ENCODE peak calls at places on chromosomes 6 and 20, in six cellular contexts. One of them, this sample, is unnamed.

GRCh38 chr6:7025861-7026260 is 81.9 kb upstream of the RREB1 start:
- DNase-seq in GM23248: no peak
- DNase-seq in NCI-H345: no peak
- DNase-seq in fibroblast of lung: no peak
- DNase-seq in HTR-8/SVneo: no peak
- DNase-seq in stimulated activated CD4-positive, alpha-beta T cell treated with anti-CD3 and anti-CD28 coated beads, Interleukin-4, amount 100 ng/mL, for 24 hours: no peak
- DNase-seq in this sample: no peak

GRCh38 chr6:33010356-33010755 is 965 bp upstream of the HLA-DOA start:
- DNase-seq in HTR-8/SVneo: no peak
- DNase-seq in stimulated activated CD4-positive, alpha-beta T cell treated with anti-CD3 and anti-CD28 coated beads, Interleukin-4, amount 100 ng/mL, for 24 hours: no peak
- DNase-seq in NCI-H345: no peak
- DNase-seq in GM23248: no peak
- DNase-seq in fibroblast of lung: no peak
- DNase-seq in this sample: no peak

GRCh38 chr20:3613821-3614440 is 49.3 kb downstream of the GFRA4 start:
- DNase-seq in NCI-H345: no peak
- DNase-seq in stimulated activated CD4-positive, alpha-beta T cell treated with anti-CD3 and anti-CD28 coated beads, Interleukin-4, amount 100 ng/mL, for 24 hours: no peak
- DNase-seq in fibroblast of lung: peak
- DNase-seq in HTR-8/SVneo: no peak
- DNase-seq in GM23248: peak
- DNase-seq in this sample: no peak

GRCh38 chr6:149147191-149147590 is 170.3 kb upstream of the TAB2 start:
- DNase-seq in GM23248: peak
- DNase-seq in NCI-H345: no peak
- DNase-seq in HTR-8/SVneo: no peak
- DNase-seq in fibroblast of lung: no peak
- DNase-seq in stimulated activated CD4-positive, alpha-beta T cell treated with anti-CD3 and anti-CD28 coated beads, Interleukin-4, amount 100 ng/mL, for 24 hours: no peak
- DNase-seq in this sample: no peak

GRCh38 chr6:135181333-135182119 is 418 bp downstream of the MYB start:
- DNase-seq in HTR-8/SVneo: peak
- DNase-seq in fibroblast of lung: peak
- DNase-seq in GM23248: peak
- DNase-seq in NCI-H345: peak
- DNase-seq in stimulated activated CD4-positive, alpha-beta T cell treated with anti-CD3 and anti-CD28 coated beads, Interleukin-4, amount 100 ng/mL, for 24 hours: peak
- DNase-seq in this sample: no peak

GRCh38 chr6:154611847-154612246 is 101.4 kb upstream of the CNKSR3 start:
- DNase-seq in NCI-H345: no peak
- DNase-seq in fibroblast of lung: no peak
- DNase-seq in stimulated activated CD4-positive, alpha-beta T cell treated with anti-CD3 and anti-CD28 coated beads, Interleukin-4, amount 100 ng/mL, for 24 hours: no peak
- DNase-seq in GM23248: no peak
- DNase-seq in HTR-8/SVneo: no peak
- DNase-seq in this sample: no peak

GRCh38 chr6:152046118-152046517 is 238.6 kb downstream of the ESR1 start:
- DNase-seq in NCI-H345: no peak
- DNase-seq in stimulated activated CD4-positive, alpha-beta T cell treated with anti-CD3 and anti-CD28 coated beads, Interleukin-4, amount 100 ng/mL, for 24 hours: no peak
- DNase-seq in HTR-8/SVneo: no peak
- DNase-seq in fibroblast of lung: no peak
- DNase-seq in GM23248: no peak
- DNase-seq in this sample: no peak

GRCh38 chr6:24996145-24996836 is 60.5 kb upstream of the RIPOR2 start:
- DNase-seq in GM23248: no peak
- DNase-seq in fibroblast of lung: no peak
- DNase-seq in NCI-H345: no peak
- DNase-seq in HTR-8/SVneo: no peak
- DNase-seq in stimulated activated CD4-positive, alpha-beta T cell treated with anti-CD3 and anti-CD28 coated beads, Interleukin-4, amount 100 ng/mL, for 24 hours: no peak
- DNase-seq in this sample: no peak

GRCh38 chr6:16064687-16065086 is 64.2 kb upstream of the MYLIP start:
- DNase-seq in GM23248: no peak
- DNase-seq in stimulated activated CD4-positive, alpha-beta T cell treated with anti-CD3 and anti-CD28 coated beads, Interleukin-4, amount 100 ng/mL, for 24 hours: no peak
- DNase-seq in fibroblast of lung: no peak
- DNase-seq in NCI-H345: peak
- DNase-seq in HTR-8/SVneo: no peak
- DNase-seq in this sample: peak

GRCh38 chr6:36319436-36319762 is 17.3 kb downstream of the BNIP5 start:
- DNase-seq in NCI-H345: peak
- DNase-seq in stimulated activated CD4-positive, alpha-beta T cell treated with anti-CD3 and anti-CD28 coated beads, Interleukin-4, amount 100 ng/mL, for 24 hours: no peak
- DNase-seq in HTR-8/SVneo: no peak
- DNase-seq in GM23248: no peak
- DNase-seq in fibroblast of lung: no peak
- DNase-seq in this sample: no peak

GRCh38 chr6:110662468-110663211 is 152.6 kb downstream of the CDK19 start:
- DNase-seq in GM23248: peak
- DNase-seq in NCI-H345: no peak
- DNase-seq in stimulated activated CD4-positive, alpha-beta T cell treated with anti-CD3 and anti-CD28 coated beads, Interleukin-4, amount 100 ng/mL, for 24 hours: no peak
- DNase-seq in HTR-8/SVneo: no peak
- DNase-seq in fibroblast of lung: no peak
- DNase-seq in this sample: no peak

GRCh38 chr6:154513601-154514320 is 3.3 kb upstream of the CNKSR3 start:
- DNase-seq in GM23248: no peak
- DNase-seq in fibroblast of lung: no peak
- DNase-seq in NCI-H345: no peak
- DNase-seq in stimulated activated CD4-positive, alpha-beta T cell treated with anti-CD3 and anti-CD28 coated beads, Interleukin-4, amount 100 ng/mL, for 24 hours: no peak
- DNase-seq in HTR-8/SVneo: no peak
- DNase-seq in this sample: no peak

GRCh38 chr20:1438361-1438760 is 28.3 kb downstream of the NSFL1C start:
- DNase-seq in NCI-H345: no peak
- DNase-seq in GM23248: no peak
- DNase-seq in stimulated activated CD4-positive, alpha-beta T cell treated with anti-CD3 and anti-CD28 coated beads, Interleukin-4, amount 100 ng/mL, for 24 hours: no peak
- DNase-seq in HTR-8/SVneo: no peak
- DNase-seq in fibroblast of lung: no peak
- DNase-seq in this sample: no peak

GRCh38 chr6:56677559-56677958 is 34.9 kb upstream of the DST start:
- DNase-seq in GM23248: peak
- DNase-seq in fibroblast of lung: peak
- DNase-seq in NCI-H345: no peak
- DNase-seq in HTR-8/SVneo: no peak
- DNase-seq in stimulated activated CD4-positive, alpha-beta T cell treated with anti-CD3 and anti-CD28 coated beads, Interleukin-4, amount 100 ng/mL, for 24 hours: no peak
- DNase-seq in this sample: no peak

GRCh38 chr6:15987569-15987968 is 141.3 kb upstream of the MYLIP start:
- DNase-seq in HTR-8/SVneo: peak
- DNase-seq in fibroblast of lung: peak
- DNase-seq in NCI-H345: no peak
- DNase-seq in stimulated activated CD4-positive, alpha-beta T cell treated with anti-CD3 and anti-CD28 coated beads, Interleukin-4, amount 100 ng/mL, for 24 hours: no peak
- DNase-seq in GM23248: no peak
- DNase-seq in this sample: peak

GRCh38 chr20:16747291-16747811 is 807 bp upstream of the OTOR start:
- DNase-seq in fibroblast of lung: no peak
- DNase-seq in HTR-8/SVneo: no peak
- DNase-seq in stimulated activated CD4-positive, alpha-beta T cell treated with anti-CD3 and anti-CD28 coated beads, Interleukin-4, amount 100 ng/mL, for 24 hours: no peak
- DNase-seq in NCI-H345: peak
- DNase-seq in GM23248: no peak
- DNase-seq in this sample: no peak

GRCh38 chr20:53750827-53751393 is 157.3 kb upstream of the ZNF217 start:
- DNase-seq in HTR-8/SVneo: no peak
- DNase-seq in fibroblast of lung: peak
- DNase-seq in NCI-H345: no peak
- DNase-seq in stimulated activated CD4-positive, alpha-beta T cell treated with anti-CD3 and anti-CD28 coated beads, Interleukin-4, amount 100 ng/mL, for 24 hours: peak
- DNase-seq in GM23248: peak
- DNase-seq in this sample: no peak

GRCh38 chr6:137975058-137975940 is 108.2 kb downstream of the TNFAIP3 start:
- DNase-seq in HTR-8/SVneo: no peak
- DNase-seq in NCI-H345: no peak
- DNase-seq in GM23248: peak
- DNase-seq in fibroblast of lung: peak
- DNase-seq in stimulated activated CD4-positive, alpha-beta T cell treated with anti-CD3 and anti-CD28 coated beads, Interleukin-4, amount 100 ng/mL, for 24 hours: peak
- DNase-seq in this sample: no peak

GRCh38 chr20:58693226-58694006 is 816 bp downstream of the NPEPL1 start:
- DNase-seq in HTR-8/SVneo: no peak
- DNase-seq in fibroblast of lung: no peak
- DNase-seq in stimulated activated CD4-positive, alpha-beta T cell treated with anti-CD3 and anti-CD28 coated beads, Interleukin-4, amount 100 ng/mL, for 24 hours: no peak
- DNase-seq in GM23248: peak
- DNase-seq in NCI-H345: no peak
- DNase-seq in this sample: peak

GRCh38 chr20:17619351-17620093 is 49.6 kb downstream of the DSTN start:
- DNase-seq in NCI-H345: no peak
- DNase-seq in fibroblast of lung: no peak
- DNase-seq in HTR-8/SVneo: no peak
- DNase-seq in stimulated activated CD4-positive, alpha-beta T cell treated with anti-CD3 and anti-CD28 coated beads, Interleukin-4, amount 100 ng/mL, for 24 hours: no peak
- DNase-seq in GM23248: no peak
- DNase-seq in this sample: no peak

GRCh38 chr6:126015869-126016268 is 29.5 kb downstream of the TRMT11 start:
- DNase-seq in NCI-H345: no peak
- DNase-seq in HTR-8/SVneo: no peak
- DNase-seq in fibroblast of lung: peak
- DNase-seq in stimulated activated CD4-positive, alpha-beta T cell treated with anti-CD3 and anti-CD28 coated beads, Interleukin-4, amount 100 ng/mL, for 24 hours: no peak
- DNase-seq in GM23248: peak
- DNase-seq in this sample: no peak

GRCh38 chr6:88891135-88891845 is 72.1 kb downstream of the RNGTT start:
- DNase-seq in fibroblast of lung: peak
- DNase-seq in GM23248: peak
- DNase-seq in HTR-8/SVneo: no peak
- DNase-seq in stimulated activated CD4-positive, alpha-beta T cell treated with anti-CD3 and anti-CD28 coated beads, Interleukin-4, amount 100 ng/mL, for 24 hours: no peak
- DNase-seq in NCI-H345: no peak
- DNase-seq in this sample: no peak

GRCh38 chr6:159865226-159865920 is 25.4 kb upstream of the MAS1 start:
- DNase-seq in stimulated activated CD4-positive, alpha-beta T cell treated with anti-CD3 and anti-CD28 coated beads, Interleukin-4, amount 100 ng/mL, for 24 hours: no peak
- DNase-seq in NCI-H345: no peak
- DNase-seq in GM23248: no peak
- DNase-seq in fibroblast of lung: no peak
- DNase-seq in HTR-8/SVneo: no peak
- DNase-seq in this sample: no peak

GRCh38 chr6:34073504-34073903 is 72.4 kb downstream of the GRM4 start:
- DNase-seq in GM23248: no peak
- DNase-seq in NCI-H345: no peak
- DNase-seq in stimulated activated CD4-positive, alpha-beta T cell treated with anti-CD3 and anti-CD28 coated beads, Interleukin-4, amount 100 ng/mL, for 24 hours: no peak
- DNase-seq in HTR-8/SVneo: no peak
- DNase-seq in fibroblast of lung: no peak
- DNase-seq in this sample: peak

GRCh38 chr6:39224058-39224457 is 5.2 kb downstream of the KCNK5 start:
- DNase-seq in NCI-H345: no peak
- DNase-seq in HTR-8/SVneo: no peak
- DNase-seq in GM23248: no peak
- DNase-seq in stimulated activated CD4-positive, alpha-beta T cell treated with anti-CD3 and anti-CD28 coated beads, Interleukin-4, amount 100 ng/mL, for 24 hours: no peak
- DNase-seq in fibroblast of lung: no peak
- DNase-seq in this sample: no peak

GRCh38 chr6:111356551-111356950 is 126.5 kb downstream of the REV3L start:
- DNase-seq in NCI-H345: no peak
- DNase-seq in HTR-8/SVneo: no peak
- DNase-seq in GM23248: no peak
- DNase-seq in stimulated activated CD4-positive, alpha-beta T cell treated with anti-CD3 and anti-CD28 coated beads, Interleukin-4, amount 100 ng/mL, for 24 hours: no peak
- DNase-seq in fibroblast of lung: no peak
- DNase-seq in this sample: no peak

GRCh38 chr6:100088009-100088408 is 94.0 kb upstream of the MCHR2 start:
- DNase-seq in HTR-8/SVneo: no peak
- DNase-seq in stimulated activated CD4-positive, alpha-beta T cell treated with anti-CD3 and anti-CD28 coated beads, Interleukin-4, amount 100 ng/mL, for 24 hours: no peak
- DNase-seq in NCI-H345: no peak
- DNase-seq in fibroblast of lung: peak
- DNase-seq in GM23248: peak
- DNase-seq in this sample: no peak

GRCh38 chr6:140401666-140402255 is 1027.3 kb upstream of the CITED2 start:
- DNase-seq in NCI-H345: no peak
- DNase-seq in fibroblast of lung: peak
- DNase-seq in HTR-8/SVneo: no peak
- DNase-seq in GM23248: peak
- DNase-seq in stimulated activated CD4-positive, alpha-beta T cell treated with anti-CD3 and anti-CD28 coated beads, Interleukin-4, amount 100 ng/mL, for 24 hours: no peak
- DNase-seq in this sample: no peak

GRCh38 chr6:63713332-63713731 is 77.7 kb downstream of the PHF3 start:
- DNase-seq in fibroblast of lung: no peak
- DNase-seq in HTR-8/SVneo: no peak
- DNase-seq in NCI-H345: no peak
- DNase-seq in stimulated activated CD4-positive, alpha-beta T cell treated with anti-CD3 and anti-CD28 coated beads, Interleukin-4, amount 100 ng/mL, for 24 hours: no peak
- DNase-seq in GM23248: no peak
- DNase-seq in this sample: no peak

GRCh38 chr20:43363506-43363905 is 94.2 kb upstream of the SRSF6 start:
- DNase-seq in fibroblast of lung: no peak
- DNase-seq in NCI-H345: no peak
- DNase-seq in GM23248: peak
- DNase-seq in stimulated activated CD4-positive, alpha-beta T cell treated with anti-CD3 and anti-CD28 coated beads, Interleukin-4, amount 100 ng/mL, for 24 hours: no peak
- DNase-seq in HTR-8/SVneo: no peak
- DNase-seq in this sample: no peak

GRCh38 chr20:58511364-58511763 is 3.8 kb downstream of the APCDD1L start:
- DNase-seq in GM23248: peak
- DNase-seq in NCI-H345: no peak
- DNase-seq in stimulated activated CD4-positive, alpha-beta T cell treated with anti-CD3 and anti-CD28 coated beads, Interleukin-4, amount 100 ng/mL, for 24 hours: no peak
- DNase-seq in fibroblast of lung: peak
- DNase-seq in HTR-8/SVneo: peak
- DNase-seq in this sample: no peak

GRCh38 chr20:44711237-44711636 is 3.9 kb upstream of the CCN5 start:
- DNase-seq in NCI-H345: no peak
- DNase-seq in HTR-8/SVneo: no peak
- DNase-seq in fibroblast of lung: no peak
- DNase-seq in GM23248: peak
- DNase-seq in stimulated activated CD4-positive, alpha-beta T cell treated with anti-CD3 and anti-CD28 coated beads, Interleukin-4, amount 100 ng/mL, for 24 hours: no peak
- DNase-seq in this sample: no peak

GRCh38 chr6:53250137-53250760 is 98.5 kb downstream of the ELOVL5 start:
- DNase-seq in HTR-8/SVneo: peak
- DNase-seq in stimulated activated CD4-positive, alpha-beta T cell treated with anti-CD3 and anti-CD28 coated beads, Interleukin-4, amount 100 ng/mL, for 24 hours: no peak
- DNase-seq in GM23248: peak
- DNase-seq in NCI-H345: no peak
- DNase-seq in fibroblast of lung: peak
- DNase-seq in this sample: no peak

GRCh38 chr20:47113362-47114118 is 218.9 kb downstream of the EYA2 start:
- DNase-seq in HTR-8/SVneo: no peak
- DNase-seq in fibroblast of lung: peak
- DNase-seq in NCI-H345: no peak
- DNase-seq in GM23248: peak
- DNase-seq in stimulated activated CD4-positive, alpha-beta T cell treated with anti-CD3 and anti-CD28 coated beads, Interleukin-4, amount 100 ng/mL, for 24 hours: no peak
- DNase-seq in this sample: no peak

GRCh38 chr20:48187891-48188290 is 402.6 kb upstream of the SULF2 start:
- DNase-seq in GM23248: no peak
- DNase-seq in NCI-H345: no peak
- DNase-seq in fibroblast of lung: peak
- DNase-seq in stimulated activated CD4-positive, alpha-beta T cell treated with anti-CD3 and anti-CD28 coated beads, Interleukin-4, amount 100 ng/mL, for 24 hours: no peak
- DNase-seq in HTR-8/SVneo: no peak
- DNase-seq in this sample: no peak

This sample was measured in retina.